ENCODE peak calls at places on chromosomes 16 and 17, in seven cellular contexts. I is DND-41, F is foreskin keratinocyte, V is IMR-90, M is breast epithelium, Y is stomach, W is fibroblast of lung. B is an unnamed sample.

GRCh38 chr17:67417507-67417906 is 40.4 kb downstream of the PITPNC1 start:
- DNase-seq in I (no peak), F (no peak), V (no peak), M (no peak), Y (no peak), W (no peak), B (no peak)

GRCh38 chr17:65156835-65157565 is 19.8 kb downstream of the RGS9 start:
- DNase-seq in I (no peak), F (no peak), V (no peak), M (no peak), Y (no peak), W (no peak), B (no peak)

GRCh38 chr16:47568355-47568754 is 107.2 kb downstream of the PHKB start:
- DNase-seq in I (no peak), F (no peak), V (no peak), M (no peak), Y (no peak), W (no peak), B (no peak)

GRCh38 chr17:50603340-50603739 is 31.3 kb upstream of the ABCC3 start:
- DNase-seq in I (no peak), F (no peak), V (no peak), M (no peak), Y (no peak), W (no peak), B (no peak)

GRCh38 chr17:72812823-72813222 is 279.7 kb downstream of the SLC39A11 start:
- DNase-seq in I (no peak), F (peak; percentile 34), V (peak; percentile 86), M (no peak), Y (no peak), W (peak; percentile 73), B (no peak)

GRCh38 chr16:84995666-84996065 is 15.7 kb downstream of the ZDHHC7 start:
- DNase-seq in I (no peak), F (no peak), V (no peak), M (no peak), Y (peak; percentile 70), W (no peak), B (no peak)

GRCh38 chr16:89892635-89893034 is 19.2 kb downstream of the TCF25 start:
- DNase-seq in I (no peak), F (no peak), V (no peak), M (no peak), Y (no peak), W (no peak), B (no peak)

GRCh38 chr16:15608398-15609285 is 34.3 kb downstream of the MARF1 start:
- DNase-seq in I (no peak), F (no peak), V (peak; percentile 60), M (no peak), Y (no peak), W (no peak), B (no peak)

GRCh38 chr17:49723423-49723822 is 15.7 kb upstream of the SLC35B1 start:
- DNase-seq in I (no peak), F (no peak), V (no peak), M (peak; percentile 22), Y (no peak), W (no peak), B (no peak)

GRCh38 chr17:27651411-27652345 is 20.7 kb downstream of the LGALS9 start:
- DNase-seq in I (peak; percentile 68), F (no peak), V (peak; percentile 39), M (peak; percentile 41), Y (peak; percentile 77), W (no peak), B (peak; percentile 46)

GRCh38 chr16:67245674-67246080 is 1.6 kb downstream of the FHOD1 start:
- DNase-seq in I (no peak), F (peak; percentile 59), V (no peak), M (peak; percentile 61), Y (no peak), W (no peak), B (no peak)

GRCh38 chr16:35255186-35255803 is 1795.9 kb downstream of the TP53TG3F start:
- DNase-seq in I (no peak), F (no peak), V (no peak), M (no peak), Y (no peak), W (no peak), B (no peak)

GRCh38 chr17:73346763-73347162 is 35.0 kb upstream of the CDC42EP4 start:
- DNase-seq in I (no peak), F (no peak), V (no peak), M (no peak), Y (no peak), W (no peak), B (no peak)

GRCh38 chr17:31856750-31857149 is 2.3 kb downstream of the COPRS start:
- DNase-seq in I (no peak), F (no peak), V (no peak), M (no peak), Y (no peak), W (peak; percentile 26), B (no peak)

GRCh38 chr17:70034158-70034557 is 40.9 kb upstream of the KCNJ16 start:
- DNase-seq in I (no peak), F (no peak), V (no peak), M (no peak), Y (no peak), W (no peak), B (no peak)

GRCh38 chr17:81911277-81911961 is at the start of gene PCYT2:
- DNase-seq in I (peak; percentile 90), F (peak; percentile 71), V (peak; percentile 73), M (peak; percentile 94), Y (peak; percentile 96), W (peak; percentile 74), B (peak; percentile 94)

GRCh38 chr17:60519795-60520194 is 6.2 kb downstream of the APPBP2 start:
- DNase-seq in I (no peak), F (no peak), V (no peak), M (no peak), Y (no peak), W (no peak), B (no peak)

GRCh38 chr17:54882950-54883349 is 17.7 kb upstream of the TOM1L1 start:
- DNase-seq in I (no peak), F (no peak), V (no peak), M (no peak), Y (no peak), W (no peak), B (no peak)

GRCh38 chr17:9120471-9120870 is 99.2 kb downstream of the NTN1 start:
- DNase-seq in I (peak; percentile 11), F (no peak), V (no peak), M (no peak), Y (no peak), W (no peak), B (no peak)

GRCh38 chr17:40103742-40104095 is 3.3 kb upstream of the NR1D1 start:
- DNase-seq in I (no peak), F (no peak), V (no peak), M (no peak), Y (no peak), W (no peak), B (no peak)

GRCh38 chr17:56570199-56570598 is 23.3 kb upstream of the NOG start:
- DNase-seq in I (no peak), F (peak; percentile 11), V (no peak), M (no peak), Y (no peak), W (no peak), B (no peak)

GRCh38 chr16:9557266-9557665 is 465.8 kb downstream of the HAPSTR1 start:
- DNase-seq in I (no peak), F (no peak), V (no peak), M (no peak), Y (no peak), W (no peak), B (no peak)

GRCh38 chr16:10929853-10930754 is 12.2 kb downstream of the DEXI start:
- DNase-seq in I (no peak), F (no peak), V (no peak), M (no peak), Y (no peak), W (peak; percentile 62), B (no peak)

GRCh38 chr17:18321309-18321708 is 6.2 kb downstream of the SMCR8 start:
- DNase-seq in I (no peak), F (no peak), V (no peak), M (no peak), Y (no peak), W (peak; percentile 8), B (no peak)

GRCh38 chr17:4478318-4478830 is 20.3 kb upstream of the SPNS2 start:
- DNase-seq in I (no peak), F (no peak), V (no peak), M (no peak), Y (no peak), W (no peak), B (no peak)
- H3K4me1 ChIP-seq in I (peaks cover 27% of the 10 kb centered on the region), F (peaks cover 5% of the 10 kb centered on the region), V (no peaks in the 10 kb centered on the region), M (peaks cover 4% of the 10 kb centered on the region), Y (peaks cover 86% of the 10 kb centered on the region), W (no peaks in the 10 kb centered on the region), B (peaks cover 35% of the 10 kb centered on the region)

DNA sequence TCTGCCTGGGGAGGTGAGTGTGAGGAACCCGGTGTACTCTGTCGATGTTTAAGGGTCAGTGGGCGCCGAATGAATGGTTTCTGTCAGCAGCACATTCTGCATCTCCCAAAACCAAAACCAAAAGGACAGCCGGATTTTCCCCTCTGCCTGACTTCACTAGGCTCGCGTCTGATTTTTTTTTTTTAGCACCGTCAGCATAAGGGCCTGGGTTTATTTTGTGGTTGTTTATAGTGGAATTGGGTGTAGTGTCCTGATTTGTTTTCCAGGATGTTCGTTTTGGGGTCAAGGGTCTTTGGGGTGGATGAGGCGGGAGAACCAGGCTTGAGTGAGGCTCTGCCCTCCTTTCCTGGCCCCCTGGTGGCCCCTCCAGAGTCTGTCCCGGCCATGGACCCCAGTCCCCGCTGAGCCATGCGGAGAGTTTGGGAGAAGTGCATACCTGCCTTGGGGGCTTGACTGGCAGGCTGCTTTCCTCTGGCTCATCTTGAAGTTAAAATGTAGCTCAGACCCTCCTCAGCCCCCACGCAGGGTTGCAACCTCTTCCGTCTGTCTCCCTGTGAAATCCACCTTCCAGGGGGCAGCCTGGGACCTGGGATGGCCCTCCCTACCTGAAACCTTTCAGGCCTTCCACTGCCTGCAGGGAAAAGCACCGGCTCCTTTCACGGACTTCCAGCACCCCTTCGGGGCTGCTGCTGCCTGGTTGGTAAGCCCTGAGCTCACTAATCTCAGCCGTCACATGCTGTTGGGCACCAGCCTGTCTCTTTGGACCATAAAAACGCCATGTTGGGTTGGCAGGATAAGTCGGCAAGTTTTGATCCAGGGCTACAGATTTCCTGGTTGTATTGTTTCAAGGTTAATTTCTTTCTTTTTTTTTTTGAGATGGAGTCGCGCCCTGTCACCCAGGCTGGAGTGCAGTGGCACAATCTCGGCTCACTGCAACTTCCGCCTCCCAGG is 60.2 kb downstream of the JPH3 start:
- DNase-seq in I (no peak), F (no peak), V (no peak), M (no peak), Y (no peak), W (no peak), B (no peak)
- TF ChIP-seq CTCF in I (peak; percentile 5), F (no peak), V (no peak), M (no peak), Y (no peak), W (no peak), B (no peak)

DNA sequence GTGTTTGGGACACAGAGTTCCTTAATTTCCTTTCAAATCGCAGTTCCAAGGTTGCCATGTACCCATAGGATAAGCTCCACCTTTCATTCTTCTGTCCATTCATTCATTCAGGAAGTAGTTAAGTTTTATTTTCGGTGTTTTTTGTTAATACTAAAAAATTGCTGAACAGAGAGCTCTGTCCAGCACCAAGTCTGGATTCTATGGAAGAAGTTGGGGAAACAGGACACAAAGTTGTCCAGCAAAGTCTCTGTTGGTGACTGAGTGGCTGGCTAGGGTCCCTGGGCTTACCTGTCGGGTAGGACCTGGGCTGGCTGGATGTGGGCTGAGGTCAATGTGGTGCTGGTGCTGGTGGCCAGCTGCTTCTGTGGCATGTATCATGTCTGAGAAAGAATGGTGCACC is 17.6 kb upstream of the CCL2 start:
- DNase-seq in I (no peak), F (no peak), V (no peak), M (no peak), Y (no peak), W (no peak), B (no peak)
- H3K4me1 ChIP-seq in I (no peaks in the 10 kb centered on the region), F (no peaks in the 10 kb centered on the region), V (peaks cover 4% of the 10 kb centered on the region), M (no peaks in the 10 kb centered on the region), Y (peaks cover 71% of the 10 kb centered on the region), W (no peaks in the 10 kb centered on the region), B (no peaks in the 10 kb centered on the region)

GRCh38 chr17:6430769-6431168 is 4.2 kb downstream of the AIPL1 start:
- DNase-seq in I (no peak), F (no peak), V (no peak), M (no peak), Y (no peak), W (no peak), B (no peak)
- TF ChIP-seq CTCF in I (peak; percentile 62), F (peak; percentile 49), V (peak; percentile 17), M (no peak), Y (no peak), W (peak; percentile 43), B (no peak)